ENCODE peak calls at places on chromosomes 3 and 15, in nine cellular contexts. One of them, this sample, is unnamed.

GRCh38 chr15:31130576-31131237 is 29.2 kb upstream of the TRPM1 start:
- DNase-seq in transverse colon: no peak
- DNase-seq in thoracic aorta: no peak
- DNase-seq in cardiac fibroblast: no peak
- DNase-seq in HepG2: no peak
- DNase-seq in AG04449: no peak
- DNase-seq in stomach: no peak
- DNase-seq in PC-3: no peak
- DNase-seq in A549: no peak
- DNase-seq in this sample: no peak

GRCh38 chr3:191366675-191367074 is 36.3 kb upstream of the UTS2B start:
- DNase-seq in transverse colon: no peak
- DNase-seq in thoracic aorta: no peak
- DNase-seq in cardiac fibroblast: peak
- DNase-seq in HepG2: no peak
- DNase-seq in AG04449: no peak
- DNase-seq in stomach: no peak
- DNase-seq in PC-3: no peak
- DNase-seq in A549: no peak
- DNase-seq in this sample: no peak

GRCh38 chr3:70716832-70717231 is 404.4 kb upstream of the MDFIC2 start:
- DNase-seq in transverse colon: no peak
- DNase-seq in thoracic aorta: no peak
- DNase-seq in cardiac fibroblast: peak
- DNase-seq in HepG2: no peak
- DNase-seq in AG04449: no peak
- DNase-seq in stomach: no peak
- DNase-seq in PC-3: peak
- DNase-seq in A549: no peak
- DNase-seq in this sample: peak

GRCh38 chr15:27828721-27829120 is 270.4 kb downstream of the OCA2 start:
- DNase-seq in transverse colon: no peak
- DNase-seq in thoracic aorta: no peak
- DNase-seq in cardiac fibroblast: no peak
- DNase-seq in HepG2: no peak
- DNase-seq in AG04449: no peak
- DNase-seq in stomach: no peak
- DNase-seq in PC-3: no peak
- DNase-seq in A549: no peak
- DNase-seq in this sample: no peak

GRCh38 chr3:33392144-33392543 is 48.1 kb downstream of the UBP1 start:
- DNase-seq in transverse colon: no peak
- DNase-seq in thoracic aorta: no peak
- DNase-seq in cardiac fibroblast: no peak
- DNase-seq in HepG2: no peak
- DNase-seq in AG04449: no peak
- DNase-seq in stomach: no peak
- DNase-seq in PC-3: no peak
- DNase-seq in A549: no peak
- DNase-seq in this sample: no peak

GRCh38 chr3:177333535-177334495 is 136.5 kb upstream of the TBL1XR1 start:
- DNase-seq in transverse colon: no peak
- DNase-seq in thoracic aorta: no peak
- DNase-seq in cardiac fibroblast: no peak
- DNase-seq in HepG2: no peak
- DNase-seq in AG04449: no peak
- DNase-seq in stomach: no peak
- DNase-seq in PC-3: no peak
- DNase-seq in A549: no peak
- DNase-seq in this sample: no peak

GRCh38 chr3:160739079-160739478 is 17.0 kb upstream of the PPM1L start:
- DNase-seq in transverse colon: no peak
- DNase-seq in thoracic aorta: no peak
- DNase-seq in cardiac fibroblast: peak
- DNase-seq in HepG2: no peak
- DNase-seq in AG04449: no peak
- DNase-seq in stomach: no peak
- DNase-seq in PC-3: no peak
- DNase-seq in A549: no peak
- DNase-seq in this sample: peak

GRCh38 chr15:101438482-101439284 is 50.8 kb downstream of the PCSK6 start:
- DNase-seq in transverse colon: no peak
- DNase-seq in thoracic aorta: no peak
- DNase-seq in cardiac fibroblast: no peak
- DNase-seq in HepG2: peak
- DNase-seq in AG04449: no peak
- DNase-seq in stomach: peak
- DNase-seq in PC-3: no peak
- DNase-seq in A549: no peak
- DNase-seq in this sample: no peak

GRCh38 chr15:90645873-90646605 is 71.1 kb upstream of the BLM start:
- DNase-seq in transverse colon: no peak
- DNase-seq in thoracic aorta: no peak
- DNase-seq in cardiac fibroblast: no peak
- DNase-seq in HepG2: no peak
- DNase-seq in AG04449: no peak
- DNase-seq in stomach: peak
- DNase-seq in PC-3: no peak
- DNase-seq in A549: peak
- DNase-seq in this sample: no peak

GRCh38 chr3:110773413-110773954 is 298.1 kb upstream of the NECTIN3 start:
- DNase-seq in transverse colon: no peak
- DNase-seq in thoracic aorta: no peak
- DNase-seq in cardiac fibroblast: peak
- DNase-seq in HepG2: peak
- DNase-seq in AG04449: peak
- DNase-seq in stomach: no peak
- DNase-seq in PC-3: peak
- DNase-seq in A549: peak
- DNase-seq in this sample: peak

GRCh38 chr3:161104561-161105551 is at the start of gene B3GALNT1:
- DNase-seq in transverse colon: peak
- DNase-seq in thoracic aorta: no peak
- DNase-seq in cardiac fibroblast: peak
- DNase-seq in HepG2: no peak
- DNase-seq in AG04449: peak
- DNase-seq in stomach: peak
- DNase-seq in PC-3: peak
- DNase-seq in A549: peak
- DNase-seq in this sample: peak

GRCh38 chr15:101615986-101616848 is 36.0 kb downstream of the TM2D3 start:
- DNase-seq in transverse colon: peak
- DNase-seq in thoracic aorta: no peak
- DNase-seq in cardiac fibroblast: peak
- DNase-seq in HepG2: peak
- DNase-seq in AG04449: no peak
- DNase-seq in stomach: peak
- DNase-seq in PC-3: peak
- DNase-seq in A549: peak
- DNase-seq in this sample: no peak

GRCh38 chr3:149216195-149216869 is 5.3 kb downstream of the CP start:
- DNase-seq in transverse colon: peak
- DNase-seq in thoracic aorta: no peak
- DNase-seq in cardiac fibroblast: no peak
- DNase-seq in HepG2: peak
- DNase-seq in AG04449: no peak
- DNase-seq in stomach: no peak
- DNase-seq in PC-3: no peak
- DNase-seq in A549: peak
- DNase-seq in this sample: no peak

GRCh38 chr3:55169161-55169560 is 241.3 kb upstream of the LRTM1 start:
- DNase-seq in transverse colon: no peak
- DNase-seq in thoracic aorta: no peak
- DNase-seq in cardiac fibroblast: no peak
- DNase-seq in HepG2: no peak
- DNase-seq in AG04449: no peak
- DNase-seq in stomach: no peak
- DNase-seq in PC-3: no peak
- DNase-seq in A549: no peak
- DNase-seq in this sample: no peak

GRCh38 chr3:128353991-128354687 is 112.6 kb downstream of the DNAJB8 start:
- DNase-seq in transverse colon: no peak
- DNase-seq in thoracic aorta: no peak
- DNase-seq in cardiac fibroblast: no peak
- DNase-seq in HepG2: peak
- DNase-seq in AG04449: no peak
- DNase-seq in stomach: no peak
- DNase-seq in PC-3: no peak
- DNase-seq in A549: no peak
- DNase-seq in this sample: no peak

GRCh38 chr3:151479452-151479851 is 18.6 kb upstream of the IGSF10 start:
- DNase-seq in transverse colon: no peak
- DNase-seq in thoracic aorta: no peak
- DNase-seq in cardiac fibroblast: no peak
- DNase-seq in HepG2: no peak
- DNase-seq in AG04449: no peak
- DNase-seq in stomach: no peak
- DNase-seq in PC-3: no peak
- DNase-seq in A549: no peak
- DNase-seq in this sample: no peak

GRCh38 chr3:70184105-70184504 is 128.3 kb downstream of the MDFIC2 start:
- DNase-seq in transverse colon: no peak
- DNase-seq in thoracic aorta: no peak
- DNase-seq in cardiac fibroblast: no peak
- DNase-seq in HepG2: no peak
- DNase-seq in AG04449: no peak
- DNase-seq in stomach: no peak
- DNase-seq in PC-3: no peak
- DNase-seq in A549: no peak
- DNase-seq in this sample: no peak

GRCh38 chr3:120498947-120499346 is 48.2 kb upstream of the FSTL1 start:
- DNase-seq in transverse colon: no peak
- DNase-seq in thoracic aorta: no peak
- DNase-seq in cardiac fibroblast: peak
- DNase-seq in HepG2: no peak
- DNase-seq in AG04449: peak
- DNase-seq in stomach: no peak
- DNase-seq in PC-3: peak
- DNase-seq in A549: peak
- DNase-seq in this sample: peak

GRCh38 chr15:69172854-69173253 is 12.4 kb downstream of the GLCE start:
- DNase-seq in transverse colon: peak
- DNase-seq in thoracic aorta: no peak
- DNase-seq in cardiac fibroblast: no peak
- DNase-seq in HepG2: no peak
- DNase-seq in AG04449: no peak
- DNase-seq in stomach: no peak
- DNase-seq in PC-3: peak
- DNase-seq in A549: peak
- DNase-seq in this sample: no peak

GRCh38 chr3:31862861-31863260 is 118.2 kb downstream of the OSBPL10 start:
- DNase-seq in transverse colon: no peak
- DNase-seq in thoracic aorta: no peak
- DNase-seq in cardiac fibroblast: peak
- DNase-seq in HepG2: no peak
- DNase-seq in AG04449: no peak
- DNase-seq in stomach: no peak
- DNase-seq in PC-3: no peak
- DNase-seq in A549: no peak
- DNase-seq in this sample: no peak

GRCh38 chr3:47017504-47018268 is 38.2 kb downstream of the NBEAL2 start:
- DNase-seq in transverse colon: no peak
- DNase-seq in thoracic aorta: no peak
- DNase-seq in cardiac fibroblast: no peak
- DNase-seq in HepG2: peak
- DNase-seq in AG04449: no peak
- DNase-seq in stomach: no peak
- DNase-seq in PC-3: no peak
- DNase-seq in A549: no peak
- DNase-seq in this sample: no peak
- H3K4me3 ChIP-seq in transverse colon: no peak
- H3K4me3 ChIP-seq in thoracic aorta: no peak
- H3K4me3 ChIP-seq in cardiac fibroblast: no peak
- H3K4me3 ChIP-seq in HepG2: no peak
- H3K4me3 ChIP-seq in AG04449: no peak
- H3K4me3 ChIP-seq in stomach: no peak
- H3K4me3 ChIP-seq in PC-3: no peak
- H3K4me3 ChIP-seq in A549: no peak
- H3K4me3 ChIP-seq in this sample: no peak

GRCh38 chr3:104628185-104628789 is 738.4 kb upstream of the ALCAM start:
- DNase-seq in transverse colon: no peak
- DNase-seq in thoracic aorta: no peak
- DNase-seq in cardiac fibroblast: peak
- DNase-seq in HepG2: peak
- DNase-seq in AG04449: no peak
- DNase-seq in stomach: no peak
- DNase-seq in PC-3: peak
- DNase-seq in A549: peak
- DNase-seq in this sample: peak
- H3K4me3 ChIP-seq in transverse colon: no peak
- H3K4me3 ChIP-seq in thoracic aorta: no peak
- H3K4me3 ChIP-seq in cardiac fibroblast: no peak
- H3K4me3 ChIP-seq in HepG2: no peak
- H3K4me3 ChIP-seq in AG04449: no peak
- H3K4me3 ChIP-seq in stomach: no peak
- H3K4me3 ChIP-seq in PC-3: peak
- H3K4me3 ChIP-seq in A549: no peak
- H3K4me3 ChIP-seq in this sample: no peak

DNA sequence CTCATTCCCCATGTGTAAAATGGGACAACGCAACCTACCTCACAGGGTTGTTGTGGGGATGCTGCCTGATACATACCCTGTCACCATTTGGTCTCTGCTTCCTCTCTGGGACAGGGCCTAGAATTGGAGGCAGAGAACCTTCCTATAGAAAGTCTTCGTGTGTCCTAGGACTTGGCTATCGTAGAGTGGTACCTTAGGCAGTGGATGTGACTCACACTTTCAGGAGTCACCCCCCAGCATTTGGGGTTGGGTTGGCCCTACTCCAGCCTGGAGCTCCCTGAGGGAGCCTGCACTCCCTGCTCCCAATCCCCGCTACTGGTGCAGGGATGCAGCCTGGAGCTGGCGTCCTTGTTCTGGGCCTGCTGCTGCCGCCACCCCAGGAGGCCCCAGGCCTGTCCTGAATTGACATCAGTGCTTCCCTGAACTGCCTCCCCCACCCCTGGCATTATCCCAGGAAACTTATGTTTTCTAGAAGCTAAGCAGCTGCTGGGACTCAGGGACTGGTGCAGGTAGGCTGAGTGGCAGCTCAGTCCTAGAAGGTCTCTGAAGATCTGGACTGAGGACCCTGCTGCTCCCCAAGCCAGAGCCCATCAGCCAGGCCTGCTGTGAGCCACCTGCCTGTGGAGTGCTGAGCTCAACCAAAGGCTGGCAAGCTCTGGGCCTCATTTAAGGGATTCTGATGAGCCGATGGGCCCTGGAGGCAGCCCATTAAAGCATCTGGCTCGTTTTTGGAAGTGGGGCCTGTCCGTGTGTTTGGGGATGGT is 9.9 kb downstream of the C15orf39 start:
- DNase-seq in transverse colon: no peak
- DNase-seq in thoracic aorta: no peak
- DNase-seq in cardiac fibroblast: peak
- DNase-seq in HepG2: no peak
- DNase-seq in AG04449: no peak
- DNase-seq in stomach: no peak
- DNase-seq in PC-3: no peak
- DNase-seq in A549: no peak
- DNase-seq in this sample: no peak
- H3K4me3 ChIP-seq in transverse colon: no peak
- H3K4me3 ChIP-seq in thoracic aorta: no peak
- H3K4me3 ChIP-seq in cardiac fibroblast: no peak
- H3K4me3 ChIP-seq in HepG2: no peak
- H3K4me3 ChIP-seq in AG04449: no peak
- H3K4me3 ChIP-seq in stomach: no peak
- H3K4me3 ChIP-seq in PC-3: no peak
- H3K4me3 ChIP-seq in A549: no peak
- H3K4me3 ChIP-seq in this sample: no peak

GRCh38 chr3:129656659-129657247 is 50.3 kb upstream of the PLXND1 start:
- DNase-seq in transverse colon: no peak
- DNase-seq in thoracic aorta: no peak
- DNase-seq in cardiac fibroblast: peak
- DNase-seq in HepG2: peak
- DNase-seq in AG04449: no peak
- DNase-seq in stomach: no peak
- DNase-seq in PC-3: no peak
- DNase-seq in A549: peak
- DNase-seq in this sample: no peak
- H3K4me3 ChIP-seq in transverse colon: no peak
- H3K4me3 ChIP-seq in thoracic aorta: no peak
- H3K4me3 ChIP-seq in cardiac fibroblast: no peak
- H3K4me3 ChIP-seq in HepG2: peak
- H3K4me3 ChIP-seq in AG04449: no peak
- H3K4me3 ChIP-seq in stomach: no peak
- H3K4me3 ChIP-seq in PC-3: no peak
- H3K4me3 ChIP-seq in A549: peak
- H3K4me3 ChIP-seq in this sample: no peak